ENCODE peak calls at places on chromosomes 6 and 20, in five cellular contexts. O, D, N, Z and H are unnamed samples.

GRCh38 chr6:41942045-41942851 is 640 bp upstream of the CCND3 start:
- DNase-seq in O (no peak), D (no peak), N (no peak), Z (no peak), H (peak)

GRCh38 chr6:110822248-110822647 is 7.0 kb upstream of the CDK19 start:
- DNase-seq in O (no peak), D (no peak), N (peak), Z (no peak), H (no peak)

GRCh38 chr6:163944897-163945296 is 530.4 kb downstream of the QKI start:
- DNase-seq in O (no peak), D (no peak), N (no peak), Z (no peak), H (no peak)

GRCh38 chr6:52195886-52196285 is 9.7 kb downstream of the IL17A start:
- DNase-seq in O (no peak), D (no peak), N (no peak), Z (no peak), H (no peak)

GRCh38 chr6:21831531-21832291 is 238.2 kb downstream of the SOX4 start:
- DNase-seq in O (no peak), D (no peak), N (no peak), Z (no peak), H (no peak)

GRCh38 chr20:41563087-41563486 is 55.1 kb downstream of the CHD6 start:
- DNase-seq in O (no peak), D (no peak), N (no peak), Z (no peak), H (peak)

GRCh38 chr6:122014961-122015360 is 384.5 kb upstream of the HSF2 start:
- DNase-seq in O (no peak), D (no peak), N (no peak), Z (no peak), H (peak)

GRCh38 chr6:134312038-134312660 is 5.8 kb downstream of the SGK1 start:
- DNase-seq in O (no peak), D (no peak), N (no peak), Z (no peak), H (no peak)

GRCh38 chr6:3484240-3484639 is 27.4 kb upstream of the SLC22A23 start:
- DNase-seq in O (no peak), D (no peak), N (no peak), Z (no peak), H (peak)

GRCh38 chr6:32945106-32945761 is 4.4 kb upstream of the HLA-DMB start:
- DNase-seq in O (no peak), D (peak), N (no peak), Z (no peak), H (no peak)

GRCh38 chr6:144378437-144378836 is 93.3 kb downstream of the UTRN start:
- DNase-seq in O (no peak), D (no peak), N (no peak), Z (no peak), H (peak)

GRCh38 chr6:39889229-39889628 is 45.0 kb downstream of the MOCS1 start:
- DNase-seq in O (no peak), D (no peak), N (no peak), Z (no peak), H (no peak)

GRCh38 chr20:33434434-33434833 is 9.1 kb downstream of the SNTA1 start:
- DNase-seq in O (no peak), D (no peak), N (no peak), Z (no peak), H (no peak)